ENCODE peak calls at places on chromosomes 6 and 20, in seven cellular contexts. X is activated naive CD4-positive, alpha-beta T cell; A is posterior cingulate gyrus; Z is activated CD4-positive, alpha-beta T cell treated with anti-CD3 and anti-CD28 coated beads, Interleukin-2, amount 50 U/mL, for 48 hours; B is stimulated activated CD8-positive, alpha-beta memory T cell treated with anti-CD3 and anti-CD28 coated beads, Interleukin-7, amount 100 ng/mL, for 24 hours; G is left ventricle myocardium inferior; Y is anterior cingulate cortex. J is an unnamed sample.

GRCh38 chr20:63051911-63052310 is 45.1 kb upstream of the BHLHE23 start:
- DNase-seq in X (no peak), A (peak; percentile 12), Z (no peak), B (no peak), G (no peak), Y (no peak), J (no peak)

GRCh38 chr6:84033523-84034451 is at the start of gene MRAP2:
- DNase-seq in X (no peak), A (peak; percentile 37), Z (peak; percentile 1), B (no peak), G (peak; percentile 18), Y (no peak), J (peak; percentile 58)

GRCh38 chr6:53581161-53581560 is 36.3 kb upstream of the GCLC start:
- DNase-seq in X (no peak), A (no peak), Z (no peak), B (no peak), G (no peak), Y (no peak), J (no peak)

GRCh38 chr6:33668914-33669313 is 42.6 kb downstream of the UQCC2 start:
- DNase-seq in X (peak; percentile 63), A (no peak), Z (peak; percentile 50), B (no peak), G (no peak), Y (no peak), J (no peak)

GRCh38 chr6:25899580-25900408 is 25.8 kb upstream of the SLC17A3 start:
- DNase-seq in X (no peak), A (no peak), Z (no peak), B (no peak), G (no peak), Y (no peak), J (peak; percentile 0)

GRCh38 chr6:109580519-109580918 is 97.5 kb upstream of the ZBTB24 start:
- DNase-seq in X (no peak), A (no peak), Z (no peak), B (no peak), G (no peak), Y (no peak), J (no peak)

GRCh38 chr20:56630506-56631317 is 1.6 kb downstream of the TFAP2C start:
- DNase-seq in X (no peak), A (no peak), Z (no peak), B (no peak), G (no peak), Y (no peak), J (no peak)

GRCh38 chr20:41370176-41370575 is 3.6 kb upstream of the EMILIN3 start:
- DNase-seq in X (no peak), A (no peak), Z (no peak), B (no peak), G (no peak), Y (no peak), J (no peak)

GRCh38 chr6:149938571-149939462 is 3.0 kb upstream of the ULBP2 start:
- DNase-seq in X (no peak), A (no peak), Z (peak; percentile 32), B (no peak), G (no peak), Y (no peak), J (peak; percentile 22)

GRCh38 chr20:60062431-60063336 is 104.5 kb downstream of the CDH26 start:
- DNase-seq in X (no peak), A (peak; percentile 44), Z (no peak), B (no peak), G (no peak), Y (peak; percentile 29), J (no peak)

GRCh38 chr20:42705550-42705949 is 484.2 kb downstream of the PTPRT start:
- DNase-seq in X (no peak), A (no peak), Z (no peak), B (no peak), G (no peak), Y (no peak), J (no peak)

GRCh38 chr6:157656437-157657005 is 166.5 kb upstream of the SNX9 start:
- DNase-seq in X (no peak), A (no peak), Z (no peak), B (no peak), G (no peak), Y (no peak), J (no peak)

GRCh38 chr6:143027058-143027457 is 33.6 kb upstream of the AIG1 start:
- DNase-seq in X (peak; percentile 23), A (no peak), Z (peak; percentile 62), B (no peak), G (peak; percentile 28), Y (no peak), J (peak; percentile 16)

GRCh38 chr6:125066964-125067363 is 86.6 kb upstream of the TPD52L1 start:
- DNase-seq in X (no peak), A (no peak), Z (no peak), B (no peak), G (no peak), Y (no peak), J (no peak)

GRCh38 chr20:63126876-63127699 is 88.8 kb downstream of the YTHDF1 start:
- DNase-seq in X (no peak), A (no peak), Z (no peak), B (no peak), G (no peak), Y (no peak), J (no peak)

GRCh38 chr20:5996765-5997164 is 46.3 kb downstream of the MCM8 start:
- DNase-seq in X (no peak), A (no peak), Z (no peak), B (no peak), G (no peak), Y (no peak), J (no peak)

GRCh38 chr6:17212541-17213371 is 68.4 kb upstream of the RBM24 start:
- DNase-seq in X (no peak), A (no peak), Z (no peak), B (no peak), G (peak; percentile 25), Y (no peak), J (no peak)

GRCh38 chr6:90204327-90204726 is 92.3 kb downstream of the BACH2 start:
- DNase-seq in X (no peak), A (no peak), Z (no peak), B (no peak), G (no peak), Y (no peak), J (no peak)

GRCh38 chr6:11536795-11537194 is 754 bp upstream of the TMEM170B start:
- DNase-seq in X (no peak), A (no peak), Z (peak; percentile 6), B (no peak), G (no peak), Y (no peak), J (peak; percentile 0)

GRCh38 chr20:1184638-1185315 is at the start of gene TMEM74B:
- DNase-seq in X (no peak), A (no peak), Z (no peak), B (no peak), G (no peak), Y (no peak), J (no peak)